ENCODE peak calls at places on chromosomes 4 and X, in six cellular contexts. D is GM23248, S is neural progenitor cell, V is hepatocyte, Z is HCT116, C is MM.1S. Y is an unnamed sample. For H3K79me2 and H3K4me1, the result is how much of the 10 kb centered on the place peaks cover.

GRCh38 chr4:47210828-47211227 is 179.5 kb downstream of the GABRB1 start:
- DNase-seq in V (no peak), C (no peak), D (no peak), S (no peak), Z (no peak), Y (no peak)

GRCh38 chr4:109701566-109702399 is 1.5 kb downstream of the CASP6 start:
- DNase-seq in V (peak), C (peak), D (no peak), S (peak), Z (no peak), Y (peak)

GRCh38 chrX:122777766-122778165 is 406.3 kb upstream of the GRIA3 start:
- DNase-seq in S (no peak), C (no peak), Z (no peak), D (no peak), V (no peak), Y (no peak)

GRCh38 chr4:132063829-132064228 is 1085.3 kb upstream of the PCDH10 start:
- DNase-seq in D (no peak), Z (no peak), C (no peak), S (no peak), V (no peak), Y (no peak)

GRCh38 chr4:186693159-186693815 is 30.4 kb downstream of the FAT1 start:
- DNase-seq in V (no peak), S (no peak), D (peak), Z (peak), C (no peak), Y (no peak)

GRCh38 chr4:20418865-20419451 is 167.3 kb downstream of the SLIT2 start:
- DNase-seq in V (peak), C (peak), S (peak), Z (peak), D (peak), Y (peak)

GRCh38 chr4:163681208-163681821 is 186.8 kb downstream of the TMA16 start:
- DNase-seq in D (peak), S (peak), Z (peak), C (peak), V (peak), Y (peak)

GRCh38 chr4:41069838-41070237 is 144.5 kb downstream of the APBB2 start:
- DNase-seq in V (no peak), D (no peak), Z (no peak), C (no peak), S (peak), Y (no peak)

GRCh38 chr4:83178029-83178428 is 63.5 kb upstream of the PLAC8 start:
- DNase-seq in Z (no peak), C (no peak), V (no peak), S (no peak), D (no peak), Y (no peak)

GRCh38 chr4:88981571-88981970 is 75.4 kb downstream of the FAM13A start:
- DNase-seq in D (no peak), V (no peak), C (no peak), S (no peak), Z (no peak), Y (no peak)

GRCh38 chrX:96407043-96407442 is 277.6 kb upstream of the DIAPH2 start:
- DNase-seq in S (peak), C (no peak), Z (no peak), V (peak), D (peak), Y (no peak)

GRCh38 chr4:95263960-95264359 is 284.8 kb downstream of the UNC5C start:
- DNase-seq in C (no peak), V (no peak), D (no peak), Z (no peak), S (no peak), Y (no peak)

GRCh38 chr4:183430317-183430986 is 14.0 kb upstream of the CDKN2AIP start:
- DNase-seq in V (no peak), C (no peak), S (peak), D (no peak), Z (no peak), Y (peak)

GRCh38 chr4:168353746-168354145 is 35.2 kb upstream of the DDX60 start:
- DNase-seq in V (no peak), S (no peak), C (no peak), D (no peak), Z (no peak), Y (no peak)

GRCh38 chrX:33109858-33110257 is 101.5 kb downstream of the DMD start:
- DNase-seq in D (no peak), V (no peak), C (no peak), Z (no peak), S (no peak), Y (no peak)

GRCh38 chr4:117467404-117467803 is 382.0 kb upstream of the TRAM1L1 start:
- DNase-seq in Z (no peak), S (no peak), C (no peak), D (no peak), V (no peak), Y (no peak)

GRCh38 chr4:87041142-87041541 is 106.3 kb downstream of the AFF1 start:
- DNase-seq in V (no peak), Z (no peak), C (no peak), D (peak), S (no peak), Y (no peak)

GRCh38 chr4:87042221-87042620 is 107.4 kb downstream of the AFF1 start:
- DNase-seq in Z (no peak), D (no peak), C (no peak), S (no peak), V (no peak), Y (no peak)

GRCh38 chr4:87045659-87046058 is 110.8 kb downstream of the AFF1 start:
- DNase-seq in Z (no peak), D (no peak), S (no peak), C (no peak), V (no peak), Y (no peak)

GRCh38 chr4:87044511-87045369 is 109.9 kb downstream of the AFF1 start:
- DNase-seq in S (peak), D (no peak), V (no peak), Z (no peak), C (no peak), Y (no peak)

GRCh38 chr4:87042986-87043820 is 108.4 kb downstream of the AFF1 start:
- DNase-seq in C (no peak), S (peak), Z (no peak), D (no peak), V (no peak), Y (no peak)
- H3K79me2 ChIP-seq in C (half or more), S (half or more), Z (under half), D (half or more), V (half or more), Y (under half)

DNA sequence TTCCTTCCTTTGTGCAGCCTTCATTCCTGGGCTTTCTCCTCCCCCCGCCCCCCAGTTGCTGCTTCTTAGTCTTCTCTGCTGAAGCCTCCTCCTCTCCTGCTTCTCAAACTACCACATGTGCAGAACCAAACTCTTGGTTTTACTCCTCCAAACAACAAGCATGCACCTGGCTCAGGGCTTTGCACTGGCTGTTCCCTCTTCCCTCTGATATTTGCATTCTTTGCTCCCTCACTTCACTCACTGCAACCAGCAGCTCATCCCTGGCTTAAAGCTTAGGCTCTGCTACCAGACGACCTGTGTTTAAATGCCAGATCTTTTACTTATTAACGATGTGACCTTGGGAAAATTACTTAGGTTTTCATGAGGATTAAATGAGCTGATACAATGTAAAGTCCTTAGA is 51.4 kb downstream of the MED28 start:
- DNase-seq in S (no peak), Z (no peak), C (no peak), D (no peak), V (no peak), Y (peak)
- H3K4me1 ChIP-seq in S (under half), Z (under half), C (under half), D (under half), V (under half), Y (under half)

DNA sequence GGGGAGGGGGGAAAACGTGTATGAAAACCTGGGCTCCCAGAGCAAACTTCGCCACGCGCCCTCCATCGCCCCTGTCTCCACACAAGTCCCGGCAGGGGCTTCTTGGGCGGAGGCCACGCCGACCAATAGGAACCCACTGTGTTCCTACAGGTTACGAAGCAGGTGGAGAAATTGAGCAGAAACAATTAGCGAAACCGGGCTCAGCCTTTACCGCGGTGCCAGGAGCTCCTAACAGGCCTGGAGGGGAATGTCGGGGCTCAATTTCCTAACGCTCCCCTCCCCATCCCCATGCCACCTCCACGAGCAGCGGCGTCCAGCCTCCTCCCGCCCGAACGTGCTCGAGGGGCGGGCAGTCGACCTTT is 582 bp upstream of the KIT start:
- DNase-seq in V (no peak), C (no peak), S (peak), Z (no peak), D (no peak), Y (no peak)
- TF ChIP-seq EZH2phosphoT487 in V (no peak), C (no peak), S (peak), Z (no peak), D (no peak), Y (no peak)

GRCh38 chr4:6935961-6936360 is 26.3 kb downstream of the TBC1D14 start:
- DNase-seq in Z (no peak), V (no peak), S (no peak), D (no peak), C (no peak), Y (no peak)

GRCh38 chr4:6932475-6932874 is 22.8 kb downstream of the TBC1D14 start:
- DNase-seq in Z (no peak), C (no peak), V (no peak), S (no peak), D (no peak), Y (no peak)

GRCh38 chr4:6933691-6934430 is 24.2 kb downstream of the TBC1D14 start:
- DNase-seq in Z (no peak), S (no peak), C (no peak), V (no peak), D (no peak), Y (no peak)

GRCh38 chr4:6929735-6930464 is 20.3 kb downstream of the TBC1D14 start:
- DNase-seq in C (no peak), D (no peak), V (no peak), Z (no peak), S (peak), Y (no peak)

GRCh38 chr4:6932918-6933317 is 23.3 kb downstream of the TBC1D14 start:
- DNase-seq in Z (no peak), V (no peak), C (no peak), D (no peak), S (no peak), Y (no peak)
- H3K79me2 ChIP-seq in Z (under half), V (half or more), C (under half), D (under half), S (half or more), Y (under half)

GRCh38 chrX:12910424-12910823 is 4.0 kb downstream of the TLR8 start:
- DNase-seq in S (no peak), V (no peak), D (no peak), Z (no peak), C (no peak), Y (no peak)
- H3K4me1 ChIP-seq in S (under half), V (under half), D (under half), Z (under half), C (under half), Y (under half)

GRCh38 chr4:26893491-26893890 is 32.9 kb downstream of the STIM2 start:
- DNase-seq in S (no peak), C (no peak), V (no peak), D (no peak), Z (no peak), Y (no peak)

GRCh38 chr4:26892480-26893150 is 32.0 kb downstream of the STIM2 start:
- DNase-seq in D (no peak), V (no peak), S (no peak), C (no peak), Z (no peak), Y (no peak)

GRCh38 chr4:26899991-26900390 is 39.4 kb downstream of the STIM2 start:
- DNase-seq in Z (no peak), C (no peak), S (no peak), D (no peak), V (peak), Y (no peak)

GRCh38 chr4:26900765-26901164 is 40.1 kb downstream of the STIM2 start:
- DNase-seq in V (no peak), D (no peak), S (no peak), Z (no peak), C (no peak), Y (no peak)

GRCh38 chr4:26896636-26897035 is 36.0 kb downstream of the STIM2 start:
- DNase-seq in S (no peak), Z (no peak), V (no peak), D (peak), C (no peak), Y (no peak)
- TF ChIP-seq EZH2phosphoT487 in S (no peak), Z (no peak), V (no peak), D (no peak), C (no peak), Y (no peak)

DNA sequence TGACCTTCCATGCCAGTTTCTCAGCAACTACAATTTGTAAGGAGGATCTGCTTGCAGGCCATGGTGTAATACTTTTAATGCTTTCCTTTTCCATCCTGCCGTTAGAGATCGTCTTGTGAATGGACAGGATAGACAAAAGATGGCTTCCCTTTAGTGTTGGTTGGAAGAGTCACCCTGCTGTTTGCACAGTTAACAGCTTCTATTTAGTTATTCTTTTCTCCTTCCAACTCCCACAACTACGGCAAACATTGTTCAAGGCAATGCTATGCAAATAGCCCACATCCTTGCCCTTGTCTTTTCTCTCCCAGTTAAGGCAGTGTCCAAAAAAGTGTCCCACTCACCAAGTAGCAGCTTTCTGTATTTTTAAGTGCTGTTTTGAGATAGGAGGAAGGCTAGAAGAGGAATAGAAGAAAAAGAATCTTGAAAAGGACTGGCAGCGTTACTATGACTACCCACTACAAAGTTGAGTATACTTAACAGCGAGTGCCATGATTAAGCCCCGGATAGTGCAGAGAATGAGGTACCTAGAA is 12.1 kb upstream of the RUFY3 start:
- DNase-seq in Z (no peak), C (no peak), S (peak), D (no peak), V (no peak), Y (no peak)
- H3K79me2 ChIP-seq in Z (half or more), C (half or more), S (half or more), D (half or more), V (half or more), Y (under half)